ENCODE peak calls at places on chromosomes 4 and X, in four cellular contexts. V is effector memory CD4-positive, alpha-beta T cell; X is CD8-positive, alpha-beta T cell; M is NCI-H748 treated with DMSO at 0.1 percent for 48 hours. D is an unnamed sample.

GRCh38 chr4:48109413-48110263 is 24.4 kb downstream of the TXK start:
- DNase-seq in V (no peak), M (no peak), X (no peak), D (peak; percentile 59)

GRCh38 chr4:158016511-158016910 is 156.3 kb downstream of the GASK1B start:
- DNase-seq in X (no peak), M (no peak), V (no peak), D (no peak)

GRCh38 chr4:150002561-150002960 is 75.7 kb upstream of the DCLK2 start:
- DNase-seq in X (no peak), V (no peak), M (no peak), D (peak; percentile 12)

GRCh38 chr4:26197018-26197779 is 123.6 kb upstream of the RBPJ start:
- DNase-seq in V (peak; percentile 50), X (peak; percentile 74), M (no peak), D (peak; percentile 6)

GRCh38 chr4:40247350-40247749 is 50.5 kb downstream of the RHOH start:
- DNase-seq in V (peak; percentile 44), X (peak; percentile 83), M (no peak), D (no peak)

GRCh38 chrX:18973527-18974192 is 10.3 kb downstream of the PHKA2 start:
- DNase-seq in M (peak; percentile 52), V (no peak), X (no peak), D (no peak)

GRCh38 chr4:183261953-183262775 is 57.9 kb downstream of the CLDN22 start:
- DNase-seq in V (peak; percentile 58), X (peak; percentile 72), M (peak; percentile 27), D (peak; percentile 47)

GRCh38 chr4:107631568-107631967 is 88.5 kb downstream of the PAPSS1 start:
- DNase-seq in V (no peak), X (no peak), M (no peak), D (no peak)

D was measured in A549.